ENCODE peak calls at places on chromosome 2, in four cellular contexts. C, X, J and M are unnamed samples.

GRCh38 chr2:38032946-38033345 is 43.0 kb downstream of the CYP1B1 start:
- DNase-seq in J (no peak), X (no peak), C (no peak), M (no peak)

GRCh38 chr2:226548706-226549105 is 250.9 kb downstream of the IRS1 start:
- DNase-seq in J (no peak), X (no peak), C (no peak), M (no peak)

GRCh38 chr2:660477-661214 is 16.6 kb downstream of the TMEM18 start:
- DNase-seq in J (peak; percentile 43), X (no peak), C (no peak), M (no peak)

GRCh38 chr2:46029332-46029811 is 267.8 kb upstream of the EPAS1 start:
- DNase-seq in J (no peak), X (peak; percentile 57), C (peak; percentile 11), M (peak; percentile 46)

GRCh38 chr2:204533629-204534370 is 11.5 kb upstream of the PARD3B start:
- DNase-seq in J (no peak), X (peak; percentile 33), C (no peak), M (no peak)

GRCh38 chr2:186887107-186888090 is 38.4 kb upstream of the ZSWIM2 start:
- DNase-seq in C (peak; percentile 18), J (no peak), X (no peak), M (no peak)

GRCh38 chr2:71530246-71530986 is 77.1 kb downstream of the DYSF start:
- DNase-seq in C (peak; percentile 76), J (peak; percentile 33), X (peak; percentile 65), M (peak; percentile 48)

GRCh38 chr2:241702155-241702404 is 241 bp downstream of the ING5 start:
- DNase-seq in X (peak; percentile 89), C (peak; percentile 83), J (no peak), M (no peak)

GRCh38 chr2:132824716-132825115 is 154.7 kb upstream of the LYPD1 start:
- DNase-seq in X (peak; percentile 3), J (no peak), C (no peak), M (no peak)

DNA sequence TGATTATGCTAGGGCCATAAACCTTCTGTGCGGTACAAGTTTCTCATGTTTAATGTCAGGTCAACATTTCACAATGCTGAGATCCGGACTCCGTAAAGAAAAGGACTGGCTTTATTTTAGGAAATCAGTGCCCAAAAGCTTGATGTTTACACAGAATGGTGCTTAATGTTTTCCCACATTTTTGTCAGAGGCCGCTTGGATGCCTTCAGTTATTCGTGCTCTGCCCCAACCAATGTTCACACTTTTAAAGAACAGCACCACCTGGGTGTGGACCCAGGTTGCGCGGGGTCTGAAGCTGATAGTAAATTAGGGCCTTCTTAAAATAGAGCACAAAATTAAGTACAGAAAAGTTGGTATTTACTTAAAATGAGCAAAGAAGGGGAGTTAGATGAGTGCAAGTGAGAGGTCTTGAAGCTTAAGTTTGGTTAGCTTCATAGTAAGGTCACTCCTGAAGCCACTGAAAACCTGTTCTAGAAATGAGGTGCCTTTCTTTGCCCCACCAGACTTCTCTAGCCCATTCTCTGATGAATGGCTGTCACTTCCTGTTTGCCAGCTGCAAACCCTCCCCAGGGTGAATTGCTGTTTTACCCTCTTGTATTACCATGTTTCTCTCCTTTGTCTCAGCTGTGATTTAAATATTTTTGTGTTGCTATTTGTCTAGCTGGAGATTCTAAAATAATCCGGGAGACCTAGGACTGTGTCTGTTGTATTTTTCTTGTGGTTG is 20.5 kb downstream of the SLC3A1 start:
- DNase-seq in C (no peak), J (no peak), X (peak; percentile 44), M (peak; percentile 40)
- TF ChIP-seq RNF2 in C (no peak), J (no peak), X (no peak), M (no peak)

DNA sequence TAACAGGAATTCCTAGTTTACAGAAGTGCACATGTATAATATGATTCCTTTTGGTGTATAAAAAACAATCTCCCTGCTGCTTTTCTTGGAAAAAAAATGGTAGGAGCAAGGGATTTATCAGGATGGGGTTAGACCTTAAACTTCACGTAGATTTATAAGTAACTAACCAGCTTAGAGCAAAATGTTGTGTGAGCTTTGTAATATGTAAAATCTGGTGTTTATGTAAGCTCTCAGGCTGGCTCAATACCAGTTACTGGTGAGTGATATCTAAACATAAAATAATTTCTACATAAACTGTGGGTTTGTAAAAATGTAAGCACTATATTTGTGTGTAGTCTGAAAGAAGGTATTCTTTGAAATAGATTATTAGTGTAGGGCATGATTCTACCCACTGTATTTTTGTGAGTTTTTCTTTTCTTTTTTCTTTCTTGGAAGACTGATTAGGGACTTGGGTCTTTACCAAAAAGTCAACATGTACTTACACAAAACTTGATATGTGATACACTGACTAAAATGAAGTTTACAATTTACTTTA is 641.5 kb downstream of the EPHA4 start:
- DNase-seq in C (no peak), J (no peak), X (no peak), M (no peak)
- TF ChIP-seq RNF2 in C (no peak), J (no peak), X (no peak), M (no peak)

GRCh38 chr2:128278979-128279378 is 39.7 kb downstream of the HS6ST1 start:
- DNase-seq in J (no peak), C (no peak), X (no peak), M (no peak)

GRCh38 chr2:128281852-128282245 is 36.8 kb downstream of the HS6ST1 start:
- DNase-seq in X (no peak), J (no peak), C (no peak), M (no peak)

GRCh38 chr2:128279786-128280701 is 38.6 kb downstream of the HS6ST1 start:
- DNase-seq in X (no peak), C (no peak), J (no peak), M (no peak)

GRCh38 chr2:128282246-128282975 is 36.3 kb downstream of the HS6ST1 start:
- DNase-seq in J (no peak), C (no peak), X (no peak), M (no peak)

GRCh38 chr2:128280901-128281321 is 37.8 kb downstream of the HS6ST1 start:
- DNase-seq in J (no peak), X (no peak), C (no peak), M (no peak)
- TF ChIP-seq RNF2 in J (no peak), X (no peak), C (no peak), M (no peak)

GRCh38 chr2:24297663-24298062 is 62.7 kb downstream of the ITSN2 start:
- DNase-seq in J (no peak), C (no peak), X (no peak), M (no peak)
- TF ChIP-seq RNF2 in J (no peak), C (no peak), X (no peak), M (no peak)